ENCODE peak calls at places on chromosomes 12 and 14, in ten cellular contexts. P, X, C, Z, A, Q, K, S, J and H are unnamed samples. For H3K27me3 and H3K36me3, the result is how much of the 10 kb centered on the place peaks cover.

GRCh38 chr14:95320076-95320895 is 578 bp upstream of the CLMN start:
- DNase-seq in P (peak), S (no peak), Q (no peak), J (peak), C (no peak), A (no peak), Z (no peak), X (no peak), K (peak), H (no peak)

GRCh38 chr14:70808023-70808401 is 1.3 kb downstream of the MAP3K9 start:
- DNase-seq in Z (no peak), P (no peak), X (peak), J (no peak), S (no peak), Q (no peak), K (peak), A (peak), C (no peak), H (peak)

GRCh38 chr14:92951912-92952471 is 29.0 kb downstream of the CHGA start:
- DNase-seq in A (peak), C (peak), Z (peak), K (peak), P (peak), S (peak), X (peak), J (peak), Q (peak), H (peak)

GRCh38 chr12:96250119-96250685 is 56.0 kb downstream of the ELK3 start:
- DNase-seq in K (no peak), P (no peak), C (no peak), Z (no peak), Q (no peak), S (no peak), X (no peak), J (no peak), A (no peak), H (no peak)

GRCh38 chr14:67410313-67410712 is 1.7 kb downstream of the PLEK2 start:
- DNase-seq in Q (no peak), S (no peak), P (no peak), K (no peak), J (no peak), A (no peak), Z (no peak), C (no peak), X (no peak), H (no peak)

GRCh38 chr14:53564870-53565269 is 391.8 kb downstream of the BMP4 start:
- DNase-seq in P (no peak), J (no peak), Q (no peak), X (no peak), C (no peak), S (no peak), A (no peak), Z (no peak), K (no peak), H (no peak)

GRCh38 chr12:989751-990278 is 1.2 kb upstream of the ERC1 start:
- DNase-seq in P (no peak), C (peak), A (peak), X (no peak), J (no peak), Q (no peak), Z (peak), K (peak), S (peak), H (peak)

GRCh38 chr12:46523863-46524770 is 151.5 kb upstream of the SLC38A2 start:
- DNase-seq in S (peak), Q (peak), X (peak), P (peak), J (no peak), C (peak), K (no peak), Z (peak), A (peak), H (no peak)

GRCh38 chr12:68794653-68795253 is 13.2 kb upstream of the MDM2 start:
- DNase-seq in P (no peak), A (no peak), X (no peak), J (no peak), Z (no peak), S (peak), Q (no peak), K (no peak), C (peak), H (no peak)

GRCh38 chr12:74782086-74782485 is 244.5 kb downstream of the ATXN7L3B start:
- DNase-seq in C (no peak), S (no peak), A (no peak), J (no peak), Q (no peak), X (no peak), Z (no peak), P (no peak), K (no peak), H (no peak)

GRCh38 chr12:10753066-10753465 is 29.9 kb upstream of the YBX3 start:
- DNase-seq in K (no peak), P (no peak), J (no peak), S (peak), Q (no peak), Z (peak), C (peak), X (no peak), A (no peak), H (no peak)

GRCh38 chr12:13196302-13196921 is at the start of gene EMP1:
- DNase-seq in S (peak), P (peak), Z (peak), J (peak), K (peak), Q (peak), A (no peak), C (peak), X (peak), H (no peak)

GRCh38 chr12:38384816-38385491 is 68.4 kb downstream of the ALG10B start:
- DNase-seq in A (no peak), P (no peak), S (no peak), K (no peak), J (no peak), X (no peak), C (no peak), Z (no peak), Q (no peak), H (peak)

GRCh38 chr14:49766839-49767238 is 1.1 kb upstream of the KLHDC2 start:
- DNase-seq in X (no peak), P (no peak), J (no peak), C (peak), Z (no peak), A (no peak), K (peak), S (no peak), Q (no peak), H (peak)

GRCh38 chr14:51852541-51852940 is 7.9 kb upstream of the GNG2 start:
- DNase-seq in Q (no peak), P (no peak), C (peak), Z (peak), X (no peak), K (no peak), J (no peak), S (peak), A (no peak), H (no peak)

GRCh38 chr12:4566474-4566873 is 4.5 kb downstream of the DYRK4 start:
- DNase-seq in P (no peak), X (no peak), J (no peak), K (no peak), C (no peak), Q (no peak), Z (no peak), A (no peak), S (no peak), H (no peak)

GRCh38 chr14:78425782-78426181 is 255.6 kb downstream of the NRXN3 start:
- DNase-seq in Q (no peak), A (no peak), P (no peak), K (no peak), S (no peak), Z (no peak), J (no peak), X (no peak), C (no peak), H (no peak)

GRCh38 chr14:22598896-22599244 is 770 bp downstream of the ABHD4 start:
- DNase-seq in P (no peak), C (peak), S (peak), K (peak), Z (peak), Q (no peak), A (peak), X (peak), J (no peak), H (peak)

GRCh38 chr12:47360771-47361388 is 281.1 kb upstream of the AMIGO2 start:
- DNase-seq in J (no peak), A (no peak), P (no peak), X (peak), Z (peak), C (no peak), Q (no peak), S (no peak), K (no peak), H (no peak)

GRCh38 chr14:88879016-88879415 is 54.6 kb downstream of the TTC8 start:
- DNase-seq in Z (peak), P (no peak), K (no peak), A (no peak), J (no peak), Q (no peak), S (peak), C (peak), X (no peak), H (no peak)

GRCh38 chr14:101854366-101854765 is 92.9 kb downstream of the PPP2R5C start:
- DNase-seq in A (no peak), C (no peak), Q (no peak), K (no peak), S (peak), Z (peak), J (no peak), P (no peak), X (peak), H (no peak)

GRCh38 chr12:69000540-69001243 is 67.7 kb upstream of the CPM start:
- DNase-seq in Q (no peak), A (peak), K (no peak), C (peak), P (no peak), X (no peak), J (no peak), S (peak), Z (peak), H (peak)

GRCh38 chr12:85509857-85510256 is 229.8 kb downstream of the ALX1 start:
- DNase-seq in Z (no peak), A (no peak), C (no peak), S (no peak), X (no peak), K (no peak), Q (no peak), J (no peak), P (no peak), H (no peak)

GRCh38 chr14:92470215-92470614 is 43.4 kb upstream of the RIN3 start:
- DNase-seq in J (no peak), Q (no peak), K (no peak), S (peak), A (no peak), C (peak), Z (no peak), X (no peak), P (no peak), H (no peak)

GRCh38 chr12:8860165-8860961 is 37.9 kb downstream of the A2ML1 start:
- DNase-seq in S (peak), C (peak), J (peak), K (peak), Z (peak), X (peak), A (peak), P (peak), Q (no peak), H (peak)

GRCh38 chr12:19620222-19620621 is 180.9 kb downstream of the AEBP2 start:
- DNase-seq in P (no peak), K (no peak), J (no peak), Z (no peak), Q (peak), X (no peak), S (no peak), C (no peak), A (no peak), H (no peak)

GRCh38 chr14:102316048-102316745 is 3.3 kb upstream of the ZNF839 start:
- DNase-seq in A (peak), C (no peak), X (no peak), Z (peak), K (peak), J (no peak), Q (peak), S (peak), P (no peak), H (peak)

GRCh38 chr12:83156800-83157199 is 470.1 kb downstream of the TMTC2 start:
- DNase-seq in A (no peak), S (no peak), K (no peak), X (no peak), P (no peak), J (no peak), Z (no peak), Q (no peak), C (no peak), H (no peak)

GRCh38 chr14:28704153-28704552 is 62.4 kb upstream of the FOXG1 start:
- DNase-seq in P (no peak), Q (no peak), K (no peak), X (no peak), A (no peak), S (no peak), Z (no peak), J (no peak), C (no peak), H (no peak)

GRCh38 chr14:103854822-103855733 is 7.7 kb upstream of the PPP1R13B start:
- DNase-seq in P (no peak), J (no peak), C (no peak), Q (no peak), S (no peak), Z (no peak), K (peak), A (peak), X (no peak), H (peak)

GRCh38 chr12:109518820-109519665 is 41.6 kb downstream of the UBE3B start:
- DNase-seq in S (peak), P (peak), J (peak), Z (peak), X (peak), K (peak), C (peak), A (peak), Q (no peak), H (peak)

GRCh38 chr12:105935106-105935505 is 203.6 kb downstream of the NUAK1 start:
- DNase-seq in Q (no peak), J (no peak), K (no peak), S (peak), A (no peak), P (no peak), Z (peak), X (no peak), C (no peak), H (no peak)

GRCh38 chr14:88960528-88960927 is 136.1 kb downstream of the TTC8 start:
- DNase-seq in X (no peak), Q (no peak), Z (no peak), S (no peak), C (no peak), K (peak), A (no peak), P (no peak), J (no peak), H (no peak)

GRCh38 chr14:35821546-35822411 is 4.4 kb upstream of the BRMS1L start:
- DNase-seq in Z (peak), J (no peak), Q (no peak), C (peak), S (peak), K (no peak), A (peak), P (no peak), X (peak), H (peak)

GRCh38 chr12:102962986-102963385 is 5.5 kb downstream of the ASCL1 start:
- DNase-seq in J (no peak), X (no peak), C (no peak), S (no peak), Q (no peak), Z (no peak), A (no peak), P (no peak), K (no peak), H (no peak)
- H3K27me3 ChIP-seq in J (half or more), X (half or more), C (half or more), S (under half), Q (under half), Z (half or more), A (under half), P (half or more), K (under half), H (half or more)

GRCh38 chr12:132514216-132514820 is 24.4 kb downstream of the FBRSL1 start:
- DNase-seq in P (no peak), K (peak), S (no peak), Z (no peak), A (no peak), X (no peak), C (no peak), Q (no peak), J (no peak), H (peak)

GRCh38 chr12:132512197-132513069 is 22.5 kb downstream of the FBRSL1 start:
- DNase-seq in X (no peak), A (no peak), K (no peak), S (no peak), C (no peak), Q (no peak), J (no peak), P (no peak), Z (no peak), H (peak)

GRCh38 chr12:132514838-132515237 is 24.9 kb downstream of the FBRSL1 start:
- DNase-seq in Q (no peak), Z (no peak), A (no peak), S (no peak), X (no peak), P (no peak), K (peak), C (no peak), J (no peak), H (no peak)

GRCh38 chr12:132513070-132513398 is 23.1 kb downstream of the FBRSL1 start:
- DNase-seq in C (no peak), P (peak), S (peak), J (no peak), A (no peak), Q (no peak), Z (peak), K (no peak), X (no peak), H (no peak)

GRCh38 chr12:132513458-132514135 is 23.6 kb downstream of the FBRSL1 start:
- DNase-seq in J (no peak), Z (no peak), X (no peak), Q (no peak), A (no peak), K (no peak), S (no peak), P (no peak), C (no peak), H (peak)
- H3K36me3 ChIP-seq in J (under half), Z (under half), X (under half), Q (under half), A (under half), K (under half), S (under half), P (under half), C (under half), H (under half)

GRCh38 chr12:57119694-57120093 is 8.5 kb upstream of the STAT6 start:
- DNase-seq in P (no peak), Z (no peak), C (no peak), J (no peak), S (no peak), X (no peak), Q (no peak), A (no peak), K (no peak), H (no peak)
- H3K27me3 ChIP-seq in P (under half), Z (under half), C (under half), J (under half), S (under half), X (under half), Q (under half), A (under half), K (under half), H (under half)

GRCh38 chr12:121438207-121438606 is 38.3 kb downstream of the RNF34 start:
- DNase-seq in P (no peak), K (no peak), A (no peak), Z (no peak), X (no peak), J (no peak), S (no peak), C (no peak), Q (no peak), H (no peak)

GRCh38 chr12:121439715-121440114 is 39.8 kb downstream of the RNF34 start:
- DNase-seq in K (no peak), P (no peak), Q (no peak), Z (no peak), X (no peak), S (no peak), J (no peak), A (no peak), C (no peak), H (no peak)

GRCh38 chr12:121432740-121433476 is 33.0 kb downstream of the RNF34 start:
- DNase-seq in P (no peak), Q (no peak), S (no peak), C (no peak), K (no peak), X (no peak), Z (no peak), A (no peak), J (no peak), H (no peak)

GRCh38 chr12:121438905-121439304 is 39.0 kb downstream of the RNF34 start:
- DNase-seq in Z (no peak), P (no peak), Q (no peak), C (no peak), X (no peak), S (no peak), K (no peak), A (no peak), J (no peak), H (no peak)

DNA sequence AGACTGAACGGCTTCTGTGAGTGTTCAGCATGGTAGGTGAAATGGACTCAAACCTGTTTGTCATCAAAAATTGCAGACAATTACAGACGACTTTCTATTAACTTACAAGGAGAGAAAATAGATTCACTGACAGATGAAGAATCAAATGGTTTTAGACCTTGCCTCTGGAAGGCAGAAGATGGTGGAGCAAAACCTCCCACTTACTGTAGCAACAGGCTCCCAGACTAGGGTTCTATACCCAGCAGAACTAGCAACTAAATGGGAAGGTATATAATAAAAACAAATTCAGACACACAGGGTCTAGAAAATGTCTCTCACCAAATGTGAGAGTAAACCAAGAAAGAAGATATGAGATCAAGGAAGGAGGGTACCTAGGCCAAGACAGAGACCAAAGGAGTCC is 36.8 kb downstream of the RNF34 start:
- DNase-seq in K (no peak), A (no peak), P (no peak), J (no peak), Q (no peak), C (no peak), S (no peak), Z (no peak), X (no peak), H (no peak)
- H3K36me3 ChIP-seq in K (under half), A (under half), P (half or more), J (half or more), Q (under half), C (under half), S (under half), Z (under half), X (half or more), H (under half)

GRCh38 chr12:43750814-43751213 is 7.8 kb downstream of the PUS7L start:
- DNase-seq in A (no peak), K (no peak), C (no peak), X (no peak), Z (no peak), S (no peak), P (no peak), J (no peak), Q (no peak), H (no peak)
- H3K27me3 ChIP-seq in A (under half), K (under half), C (under half), X (under half), Z (under half), S (under half), P (under half), J (under half), Q (under half), H (under half)